ENCODE peak calls at places on chromosomes 16 and 17, in seven cellular contexts. K is GM03348, V is PC-3, U is DMS 273 treated with DMSO at 0.1 percent for 48 hours, W is HEK293T, X is cardiac muscle cell, Q is dorsolateral prefrontal cortex. O is an unnamed sample.

GRCh38 chr16:27446721-27447120 is 44.7 kb downstream of the IL21R start:
- DNase-seq in X (no peak), K (no peak), Q (no peak), U (no peak), V (no peak), W (no peak), O (no peak)

GRCh38 chr17:17363638-17364337 is 60.6 kb downstream of the NT5M start:
- DNase-seq in X (no peak), W (no peak), Q (no peak), V (no peak), K (no peak), U (no peak), O (no peak)

GRCh38 chr16:71230122-71230845 is at the start of gene HYDIN:
- DNase-seq in X (peak; percentile 59), W (peak; percentile 84), K (peak; percentile 35), U (peak; percentile 72), V (peak; percentile 64), Q (peak; percentile 77), O (peak; percentile 24)

GRCh38 chr17:77810536-77810935 is 148.0 kb upstream of the TNRC6C start:
- DNase-seq in V (peak; percentile 71), U (no peak), W (no peak), K (peak; percentile 84), X (peak; percentile 71), Q (no peak), O (peak; percentile 82)

GRCh38 chr16:66382171-66382965 is 15.9 kb downstream of the CDH5 start:
- DNase-seq in X (peak; percentile 63), W (no peak), K (peak; percentile 40), U (no peak), V (peak; percentile 85), Q (no peak), O (peak; percentile 80)

GRCh38 chr17:67531291-67531690 is 154.2 kb downstream of the PITPNC1 start:
- DNase-seq in K (no peak), U (no peak), V (no peak), X (peak; percentile 50), W (no peak), Q (peak; percentile 33), O (no peak)

GRCh38 chr17:27760069-27760885 is 40.1 kb downstream of the NOS2 start:
- DNase-seq in Q (peak; percentile 60), U (no peak), W (peak; percentile 48), V (peak; percentile 57), K (peak; percentile 78), X (peak; percentile 48), O (peak; percentile 16)

GRCh38 chr17:35578929-35579448 is 618 bp upstream of the PEX12 start:
- DNase-seq in W (no peak), K (no peak), Q (no peak), V (no peak), X (no peak), U (no peak), O (no peak)

GRCh38 chr17:68435876-68436842 is 21.1 kb downstream of the WIPI1 start:
- DNase-seq in Q (peak; percentile 47), X (peak; percentile 85), V (peak; percentile 89), U (peak; percentile 45), K (peak; percentile 85), W (peak; percentile 82), O (peak; percentile 76)

GRCh38 chr17:21033350-21033749 is 9.5 kb downstream of the USP22 start:
- DNase-seq in V (peak; percentile 39), Q (no peak), X (peak; percentile 46), K (no peak), W (no peak), U (no peak), O (no peak)

GRCh38 chr17:9232591-9233270 is 211.4 kb downstream of the NTN1 start:
- DNase-seq in V (no peak), W (no peak), U (no peak), Q (no peak), K (peak; percentile 40), X (no peak), O (peak; percentile 72)

GRCh38 chr16:1972490-1972877 is 631 bp downstream of the TBL3 start:
- DNase-seq in X (no peak), U (no peak), K (peak; percentile 39), W (peak; percentile 55), Q (no peak), V (no peak), O (no peak)

GRCh38 chr17:48840441-48840840 is 9.6 kb downstream of the CALCOCO2 start:
- DNase-seq in K (peak; percentile 22), W (no peak), X (peak; percentile 58), V (no peak), U (no peak), Q (no peak), O (peak; percentile 45)

GRCh38 chr17:72715906-72716572 is 376.4 kb downstream of the SLC39A11 start:
- DNase-seq in V (peak; percentile 99), X (peak; percentile 93), W (no peak), U (no peak), K (peak; percentile 88), Q (no peak), O (peak; percentile 96)

GRCh38 chr17:44110823-44111633 is 12.4 kb downstream of the HDAC5 start:
- DNase-seq in X (peak; percentile 95), W (peak; percentile 77), U (peak; percentile 83), Q (peak; percentile 98), V (peak; percentile 88), K (peak; percentile 94), O (peak; percentile 92)

GRCh38 chr16:23905027-23905426 is 69.2 kb downstream of the PRKCB start:
- DNase-seq in X (peak; percentile 39), W (no peak), V (peak; percentile 11), Q (no peak), K (peak; percentile 82), U (no peak), O (peak; percentile 86)

GRCh38 chr16:84933774-84934571 is 77.4 kb downstream of the ZDHHC7 start:
- DNase-seq in Q (peak; percentile 59), K (peak; percentile 81), X (peak; percentile 32), W (no peak), U (no peak), V (no peak), O (peak; percentile 56)

GRCh38 chr17:45098081-45098868 is 34.0 kb downstream of the PLCD3 start:
- DNase-seq in W (no peak), X (no peak), U (peak; percentile 87), V (no peak), Q (no peak), K (no peak), O (no peak)

GRCh38 chr17:65100316-65101140 is 36.6 kb upstream of the RGS9 start:
- DNase-seq in U (no peak), K (peak; percentile 85), V (peak; percentile 91), Q (peak; percentile 87), X (peak; percentile 77), W (peak; percentile 88), O (peak; percentile 68)

GRCh38 chr17:41466988-41467387 is at the start of gene KRT32:
- DNase-seq in X (no peak), V (no peak), K (no peak), Q (no peak), W (no peak), U (no peak), O (no peak)

GRCh38 chr16:555528-556478 is 4.4 kb upstream of the PRR35 start:
- DNase-seq in W (no peak), K (no peak), V (no peak), Q (no peak), X (no peak), U (no peak), O (no peak)

GRCh38 chr16:1941924-1942809 is 832 bp downstream of the MSRB1 start:
- DNase-seq in X (peak; percentile 40), Q (no peak), U (no peak), V (peak; percentile 52), K (no peak), W (no peak), O (peak; percentile 21)

GRCh38 chr16:67922740-67923139 is 8.9 kb downstream of the CTRL start:
- DNase-seq in Q (no peak), V (no peak), W (no peak), U (no peak), K (no peak), X (no peak), O (no peak)

GRCh38 chr16:6160871-6161270 is 1063.3 kb upstream of the EEF2KMT start:
- DNase-seq in X (no peak), Q (no peak), W (no peak), U (no peak), K (no peak), V (no peak), O (no peak)

GRCh38 chr17:58219007-58219788 is at the start of gene MKS1:
- DNase-seq in U (peak; percentile 83), X (peak; percentile 94), V (peak; percentile 97), W (peak; percentile 100), K (peak; percentile 100), Q (peak; percentile 92), O (peak; percentile 87)

GRCh38 chr17:29251969-29252866 is 5.6 kb downstream of the CRYBA1 start:
- DNase-seq in K (peak; percentile 31), W (peak; percentile 12), X (peak; percentile 67), V (peak; percentile 36), U (no peak), Q (no peak), O (peak; percentile 56)

GRCh38 chr17:2453865-2454264 is 53.0 kb upstream of the MNT start:
- DNase-seq in V (no peak), U (no peak), X (no peak), K (no peak), Q (no peak), W (no peak), O (no peak)

GRCh38 chr16:31414706-31415105 is 13.5 kb downstream of the COX6A2 start:
- DNase-seq in W (no peak), K (no peak), U (no peak), X (no peak), Q (no peak), V (no peak), O (no peak)

GRCh38 chr17:6641374-6641818 is 536 bp downstream of the TXNDC17 start:
- DNase-seq in K (no peak), W (no peak), Q (no peak), V (peak; percentile 15), X (peak; percentile 32), U (peak; percentile 11), O (no peak)

GRCh38 chr16:55257971-55258613 is 65.9 kb upstream of the IRX6 start:
- DNase-seq in K (peak; percentile 82), Q (no peak), X (peak; percentile 61), W (peak; percentile 70), V (peak; percentile 31), U (peak; percentile 9), O (peak; percentile 71)

GRCh38 chr17:17748604-17749003 is 67.3 kb downstream of the RAI1 start:
- DNase-seq in X (no peak), U (no peak), W (no peak), V (no peak), Q (no peak), K (no peak), O (no peak)

GRCh38 chr16:50611332-50611934 is 63.2 kb downstream of the NKD1 start:
- DNase-seq in W (no peak), K (no peak), Q (no peak), U (no peak), V (peak; percentile 6), X (peak; percentile 42), O (peak; percentile 49)

GRCh38 chr17:59702304-59702703 is 4.9 kb downstream of the PTRH2 start:
- DNase-seq in X (no peak), V (no peak), Q (no peak), K (no peak), W (no peak), U (no peak), O (no peak)

GRCh38 chr17:71023631-71024030 is 854.3 kb downstream of the KCNJ2 start:
- DNase-seq in V (peak; percentile 9), K (no peak), Q (no peak), W (peak; percentile 70), X (peak; percentile 6), U (peak; percentile 10), O (peak; percentile 1)

GRCh38 chr16:66515543-66516171 is 34.3 kb downstream of the TK2 start:
- DNase-seq in W (no peak), U (no peak), K (peak; percentile 79), Q (no peak), V (peak; percentile 19), X (peak; percentile 84), O (peak; percentile 91)

GRCh38 chr17:1029196-1029911 is 32.4 kb downstream of the TIMM22 start:
- DNase-seq in Q (peak; percentile 52), U (no peak), W (no peak), X (peak; percentile 29), K (peak; percentile 79), V (no peak), O (peak; percentile 62)

GRCh38 chr16:58048494-58048893 is 22.9 kb downstream of the MMP15 start:
- DNase-seq in V (no peak), W (no peak), X (no peak), K (no peak), U (no peak), Q (no peak), O (no peak)

GRCh38 chr16:10744370-10745030 is 858 bp downstream of the NUBP1 start:
- DNase-seq in U (no peak), V (no peak), K (peak; percentile 48), Q (no peak), W (peak; percentile 12), X (no peak), O (peak; percentile 61)

O was measured in AG10803.